ENCODE peak calls at places on chromosomes 16 and 17, in eight cellular contexts. Z, W, B, C, X, U, A and Y are unnamed samples.

GRCh38 chr17:50604470-50604869 is 30.2 kb upstream of the ABCC3 start:
- DNase-seq in U (peak), A (no peak), Z (no peak), W (peak), B (no peak), X (no peak), C (peak), Y (no peak)

GRCh38 chr17:28612936-28613872 is 781 bp downstream of the RSKR start:
- DNase-seq in Z (peak), C (peak), B (peak), W (no peak), A (peak), X (peak), U (no peak), Y (peak)

GRCh38 chr16:48499822-48500440 is 110.0 kb downstream of the N4BP1 start:
- DNase-seq in U (no peak), C (peak), W (peak), X (no peak), A (no peak), B (no peak), Z (peak), Y (no peak)

GRCh38 chr17:75010683-75011406 is 1.6 kb upstream of the MRPL58 start:
- DNase-seq in C (no peak), B (no peak), X (no peak), U (no peak), Z (no peak), W (peak), A (no peak), Y (no peak)

GRCh38 chr17:40190197-40191021 is 13.1 kb downstream of the RAPGEFL1 start:
- DNase-seq in X (peak), Z (no peak), C (no peak), A (no peak), W (no peak), U (no peak), B (peak), Y (peak)

GRCh38 chr16:50102046-50102756 is 36.4 kb downstream of the HEATR3 start:
- DNase-seq in Z (peak), B (no peak), C (peak), U (no peak), X (no peak), A (no peak), W (no peak), Y (no peak)

GRCh38 chr17:39704821-39705551 is 5.1 kb downstream of the ERBB2 start:
- DNase-seq in B (no peak), U (no peak), Z (no peak), X (peak), A (no peak), W (no peak), C (peak), Y (no peak)

GRCh38 chr17:50443492-50444051 is 17.6 kb downstream of the ACSF2 start:
- DNase-seq in C (peak), X (no peak), A (no peak), B (no peak), Z (no peak), W (no peak), U (no peak), Y (no peak)

GRCh38 chr17:27345141-27345904 is 51.4 kb downstream of the WSB1 start:
- DNase-seq in U (peak), W (no peak), Z (no peak), B (no peak), X (peak), C (no peak), A (peak), Y (no peak)

GRCh38 chr16:69936252-69936651 is 14.9 kb upstream of the CLEC18A start:
- DNase-seq in W (peak), Z (no peak), X (no peak), U (no peak), C (no peak), A (no peak), B (no peak), Y (no peak)

GRCh38 chr16:72891291-72892227 is 156.4 kb downstream of the ZFHX3 start:
- DNase-seq in C (no peak), X (no peak), A (no peak), W (no peak), B (no peak), Z (no peak), U (no peak), Y (no peak)

GRCh38 chr16:49811630-49812334 is 44.1 kb downstream of the ZNF423 start:
- DNase-seq in A (no peak), U (no peak), B (no peak), C (no peak), Z (no peak), W (no peak), X (peak), Y (no peak)

GRCh38 chr17:38333635-38334295 is 10.0 kb downstream of the GPR179 start:
- DNase-seq in U (peak), W (no peak), A (peak), Z (no peak), B (peak), C (no peak), X (peak), Y (no peak)

GRCh38 chr16:20323591-20324117 is 3.7 kb downstream of the GP2 start:
- DNase-seq in A (no peak), Z (no peak), U (no peak), B (no peak), X (no peak), W (no peak), C (no peak), Y (no peak)

GRCh38 chr17:80026359-80027042 is 9.2 kb downstream of the TBC1D16 start:
- DNase-seq in X (no peak), W (no peak), U (no peak), B (no peak), Z (no peak), C (no peak), A (no peak), Y (no peak)

GRCh38 chr17:61582593-61582992 is 8.4 kb downstream of the NACA2 start:
- DNase-seq in Z (no peak), X (no peak), W (no peak), B (no peak), A (no peak), U (no peak), C (no peak), Y (no peak)

GRCh38 chr16:30602595-30603277 is 7.5 kb downstream of the ZNF689 start:
- DNase-seq in W (no peak), C (peak), X (no peak), A (no peak), U (no peak), B (no peak), Z (no peak), Y (no peak)

GRCh38 chr16:73956592-73957495 is 339.8 kb upstream of the PSMD7 start:
- DNase-seq in A (peak), Z (peak), U (peak), C (peak), B (peak), X (peak), W (peak), Y (no peak)

GRCh38 chr16:3472878-3473595 is 22.3 kb downstream of the C16orf90 start:
- DNase-seq in C (peak), Z (no peak), A (no peak), W (no peak), U (no peak), X (no peak), B (no peak), Y (no peak)

GRCh38 chr17:62892069-62892675 is 73.9 kb upstream of the TANC2 start:
- DNase-seq in A (no peak), U (no peak), B (no peak), C (no peak), Z (no peak), X (no peak), W (no peak), Y (no peak)

GRCh38 chr17:46818319-46818928 is at the start of gene WNT3:
- DNase-seq in U (no peak), W (no peak), B (no peak), C (no peak), X (peak), A (no peak), Z (no peak), Y (no peak)

DNA sequence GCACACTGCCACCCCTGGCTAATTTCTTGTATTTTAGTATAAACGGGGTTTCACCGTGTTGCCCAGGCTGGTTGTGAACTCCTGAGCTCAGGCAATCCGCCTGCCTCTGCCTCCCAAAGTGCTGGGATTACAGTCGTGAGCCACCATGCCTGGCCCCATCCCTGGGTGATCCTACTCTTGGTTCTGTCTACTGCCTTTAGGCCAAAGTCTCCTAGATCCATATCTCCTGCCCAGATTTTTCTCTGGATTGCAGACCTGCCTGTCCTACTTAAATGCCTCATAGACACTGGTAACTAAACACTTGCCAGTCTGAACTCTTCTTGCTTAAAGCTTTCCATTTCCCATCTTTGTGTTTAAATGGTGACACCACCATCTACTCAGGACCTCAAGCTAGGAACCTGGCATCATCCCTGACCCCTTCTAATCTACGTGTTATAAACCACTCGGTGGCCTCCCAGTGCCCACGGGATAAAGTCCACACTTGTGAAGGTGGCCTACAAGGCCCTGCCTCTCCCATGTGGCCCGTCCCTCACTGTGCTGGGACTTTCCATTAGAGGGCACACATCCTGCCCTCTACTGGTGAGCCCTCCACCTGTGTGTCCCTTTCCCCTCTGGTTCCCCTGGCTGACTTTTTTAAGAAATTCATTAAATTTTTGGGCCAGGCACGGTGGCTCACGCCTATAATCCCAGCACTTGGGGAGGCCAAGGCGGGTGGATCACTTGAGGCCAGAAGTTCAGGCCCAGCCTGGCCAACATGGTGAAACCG is 51.1 kb downstream of the USP43 start:
- DNase-seq in A (no peak), W (no peak), C (no peak), B (no peak), Z (no peak), X (no peak), U (no peak), Y (no peak)
- TF ChIP-seq CTCF in A (no peak), W (no peak), C (no peak), B (no peak), Z (no peak), X (no peak), U (no peak), Y (no peak)

DNA sequence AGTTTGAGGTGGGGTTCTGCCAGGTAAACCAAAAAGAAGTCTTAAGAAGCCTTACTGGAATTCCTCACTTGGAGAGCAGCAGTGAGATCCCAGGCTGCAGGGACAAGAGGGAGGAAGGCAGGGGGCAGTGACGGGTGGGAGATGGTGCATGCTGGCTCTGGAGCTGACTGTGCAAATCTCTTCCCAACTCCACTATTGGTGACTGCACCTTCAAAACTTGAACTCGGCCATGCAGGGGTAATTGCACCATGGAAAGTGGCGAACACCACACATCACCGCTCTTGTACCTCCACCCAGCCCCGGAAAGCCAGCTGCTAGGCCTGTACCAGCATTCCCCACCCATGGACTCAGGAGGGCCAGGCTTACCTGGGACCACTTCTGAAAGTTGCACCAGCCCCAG is 51.4 kb upstream of the CDR2 start:
- DNase-seq in Z (no peak), W (no peak), C (no peak), U (no peak), B (no peak), X (no peak), A (no peak), Y (no peak)
- TF ChIP-seq CTCF in Z (no peak), W (no peak), C (no peak), U (no peak), B (no peak), X (no peak), A (no peak), Y (no peak)

GRCh38 chr17:7132511-7133094 is 18.0 kb upstream of the ASGR2 start:
- DNase-seq in W (no peak), C (no peak), B (peak), A (no peak), U (no peak), X (peak), Z (no peak), Y (no peak)

GRCh38 chr17:7136266-7136877 is 21.8 kb upstream of the ASGR2 start:
- DNase-seq in W (peak), X (peak), B (peak), A (peak), C (peak), Z (peak), U (peak), Y (peak)

GRCh38 chr17:7133916-7134315 is 19.3 kb upstream of the ASGR2 start:
- DNase-seq in X (peak), C (no peak), A (no peak), Z (no peak), U (no peak), W (no peak), B (no peak), Y (no peak)

GRCh38 chr17:7130626-7131467 is 16.2 kb upstream of the ASGR2 start:
- DNase-seq in B (no peak), A (no peak), U (no peak), X (no peak), Z (no peak), C (no peak), W (no peak), Y (no peak)

GRCh38 chr17:7133424-7133823 is 18.8 kb upstream of the ASGR2 start:
- DNase-seq in C (no peak), B (peak), X (peak), Z (no peak), A (peak), W (no peak), U (no peak), Y (no peak)
- TF ChIP-seq CTCF in C (peak), B (peak), X (peak), Z (peak), A (peak), W (no peak), U (no peak), Y (peak)

GRCh38 chr17:65553646-65554567 is 7.5 kb downstream of the AXIN2 start:
- DNase-seq in X (peak), W (no peak), Z (no peak), A (no peak), C (peak), U (no peak), B (no peak), Y (no peak)

GRCh38 chr17:65556014-65556909 is 5.2 kb downstream of the AXIN2 start:
- DNase-seq in Z (no peak), C (peak), U (peak), B (peak), X (peak), W (peak), A (peak), Y (peak)

GRCh38 chr17:65553009-65553645 is 8.3 kb downstream of the AXIN2 start:
- DNase-seq in Z (peak), C (peak), A (no peak), B (no peak), X (no peak), W (no peak), U (no peak), Y (no peak)

GRCh38 chr17:65556910-65557348 is 4.5 kb downstream of the AXIN2 start:
- DNase-seq in X (no peak), B (no peak), C (no peak), A (no peak), W (no peak), U (no peak), Z (no peak), Y (no peak)

GRCh38 chr17:65554568-65555223 is 6.8 kb downstream of the AXIN2 start:
- DNase-seq in X (peak), C (peak), A (no peak), B (no peak), W (no peak), U (no peak), Z (no peak), Y (no peak)
- TF ChIP-seq CTCF in X (peak), C (peak), A (peak), B (no peak), W (no peak), U (no peak), Z (peak), Y (no peak)

GRCh38 chr17:17849863-17850373 is 13.1 kb upstream of the SREBF1 start:
- DNase-seq in X (peak), Z (no peak), C (peak), A (peak), W (peak), U (no peak), B (no peak), Y (peak)
- TF ChIP-seq CTCF in X (no peak), Z (peak), C (peak), A (peak), W (no peak), U (no peak), B (no peak), Y (peak)